ENCODE peak calls at places on chromosome 15, in nine cellular contexts. H is HL-60, Q is bronchial epithelial cell, R is islet precursor cell, X is non-pigmented ciliary epithelial cell, K is nephron progenitor cell, W is C1 segment of cervical spinal cord, J is cerebellar nuclear complex, T is chondrocyte. G is an unnamed sample.

GRCh38 chr15:69556344-69556743 is 103.7 kb downstream of the RPLP1 start:
- DNase-seq in H (no peak), Q (no peak), R (no peak), X (no peak), K (no peak), W (no peak), J (no peak), T (no peak), G (no peak)

GRCh38 chr15:59436774-59437472 is 1.1 kb upstream of the FAM81A start:
- DNase-seq in H (no peak), Q (no peak), R (no peak), X (no peak), K (peak; percentile 24), W (no peak), J (no peak), T (no peak), G (no peak)

GRCh38 chr15:101675796-101676582 is 23.8 kb upstream of the TM2D3 start:
- DNase-seq in H (no peak), Q (peak; percentile 81), R (peak; percentile 64), X (no peak), K (no peak), W (no peak), J (peak; percentile 52), T (no peak), G (no peak)

GRCh38 chr15:55942332-55942731 is 51.1 kb downstream of the NEDD4 start:
- DNase-seq in H (peak; percentile 90), Q (no peak), R (no peak), X (no peak), K (no peak), W (no peak), J (no peak), T (no peak), G (no peak)

GRCh38 chr15:40337597-40337996 is 3.1 kb downstream of the CCDC9B start:
- DNase-seq in H (no peak), Q (no peak), R (no peak), X (no peak), K (no peak), W (no peak), J (no peak), T (peak; percentile 95), G (no peak)

GRCh38 chr15:75676688-75677475 is 29.2 kb downstream of the SNX33 start:
- DNase-seq in H (no peak), Q (no peak), R (no peak), X (no peak), K (no peak), W (no peak), J (no peak), T (no peak), G (no peak)

GRCh38 chr15:63587527-63587926 is 9.7 kb upstream of the FBXL22 start:
- DNase-seq in H (no peak), Q (peak; percentile 65), R (no peak), X (no peak), K (no peak), W (no peak), J (no peak), T (no peak), G (no peak)

GRCh38 chr15:75455982-75456531 is 4.6 kb upstream of the SIN3A start:
- DNase-seq in H (peak; percentile 69), Q (peak; percentile 83), R (peak; percentile 85), X (no peak), K (no peak), W (peak; percentile 55), J (peak; percentile 22), T (no peak), G (peak; percentile 50)

GRCh38 chr15:96035091-96035490 is 295.4 kb upstream of the NR2F2 start:
- DNase-seq in H (no peak), Q (no peak), R (no peak), X (no peak), K (no peak), W (no peak), J (no peak), T (no peak), G (no peak)

GRCh38 chr15:70252056-70252935 is 154.6 kb upstream of the TLE3 start:
- DNase-seq in H (no peak), Q (peak; percentile 54), R (no peak), X (no peak), K (no peak), W (no peak), J (no peak), T (peak; percentile 75), G (no peak)

GRCh38 chr15:90807074-90807646 is 61.2 kb upstream of the FURIN start:
- DNase-seq in H (no peak), Q (peak; percentile 40), R (no peak), X (no peak), K (no peak), W (no peak), J (no peak), T (no peak), G (no peak)

GRCh38 chr15:51299187-51300015 is 39.0 kb downstream of the CYP19A1 start:
- DNase-seq in H (no peak), Q (no peak), R (no peak), X (no peak), K (no peak), W (no peak), J (no peak), T (no peak), G (no peak)

GRCh38 chr15:73265536-73266153 is 103.1 kb downstream of the HCN4 start:
- DNase-seq in H (peak; percentile 57), Q (peak; percentile 59), R (peak; percentile 84), X (no peak), K (peak; percentile 55), W (no peak), J (no peak), T (no peak), G (no peak)

GRCh38 chr15:71739355-71739754 is 71.0 kb upstream of the NR2E3 start:
- DNase-seq in H (no peak), Q (no peak), R (no peak), X (no peak), K (no peak), W (no peak), J (no peak), T (no peak), G (no peak)

GRCh38 chr15:43989938-43990337 is 163.1 kb downstream of the WDR76 start:
- DNase-seq in H (no peak), Q (no peak), R (no peak), X (no peak), K (no peak), W (no peak), J (no peak), T (no peak), G (no peak)

GRCh38 chr15:88221836-88222235 is 34.7 kb downstream of the NTRK3 start:
- DNase-seq in H (no peak), Q (no peak), R (no peak), X (no peak), K (no peak), W (no peak), J (no peak), T (no peak), G (no peak)

GRCh38 chr15:45802140-45802539 is 167.3 kb downstream of the SQOR start:
- DNase-seq in H (no peak), Q (no peak), R (no peak), X (no peak), K (no peak), W (no peak), J (no peak), T (no peak), G (no peak)

GRCh38 chr15:66912001-66912400 is 153.4 kb upstream of the SMAD3 start:
- DNase-seq in H (peak; percentile 88), Q (no peak), R (peak; percentile 27), X (no peak), K (no peak), W (peak; percentile 10), J (no peak), T (no peak), G (no peak)

GRCh38 chr15:79769081-79769481 is 127.7 kb downstream of the MTHFS start:
- DNase-seq in H (peak; percentile 24), Q (peak; percentile 2), R (no peak), X (no peak), K (no peak), W (no peak), J (no peak), T (no peak), G (no peak)

GRCh38 chr15:90001683-90002427 is 731 bp downstream of the ZNF710 start:
- DNase-seq in H (peak; percentile 58), Q (no peak), R (peak; percentile 70), X (no peak), K (peak; percentile 68), W (peak; percentile 54), J (no peak), T (no peak), G (no peak)

GRCh38 chr15:57133127-57133968 is 214.9 kb downstream of the TCF12 start:
- DNase-seq in H (no peak), Q (no peak), R (no peak), X (peak; percentile 22), K (peak; percentile 60), W (no peak), J (peak; percentile 98), T (no peak), G (no peak)

GRCh38 chr15:51776952-51777574 is 25.7 kb downstream of the TMOD2 start:
- DNase-seq in H (peak; percentile 80), Q (peak; percentile 94), R (peak; percentile 82), X (no peak), K (peak; percentile 63), W (peak; percentile 32), J (peak; percentile 51), T (no peak), G (peak; percentile 76)

GRCh38 chr15:55858661-55859060 is 115.7 kb upstream of the PRTG start:
- DNase-seq in H (no peak), Q (no peak), R (no peak), X (no peak), K (no peak), W (no peak), J (no peak), T (no peak), G (no peak)

GRCh38 chr15:84099181-84099580 is 136.4 kb upstream of the GOLGA6L4 start:
- DNase-seq in H (peak; percentile 84), Q (peak; percentile 47), R (no peak), X (no peak), K (no peak), W (no peak), J (no peak), T (no peak), G (no peak)

GRCh38 chr15:36481156-36481555 is 98.3 kb upstream of the CDIN1 start:
- DNase-seq in H (no peak), Q (no peak), R (no peak), X (no peak), K (no peak), W (no peak), J (no peak), T (no peak), G (no peak)

GRCh38 chr15:98647026-98647773 is 1.1 kb upstream of the IGF1R start:
- DNase-seq in H (peak; percentile 67), Q (peak; percentile 67), R (peak; percentile 90), X (no peak), K (peak; percentile 88), W (peak; percentile 78), J (no peak), T (no peak), G (no peak)

GRCh38 chr15:91522609-91523332 is 330.7 kb upstream of the SLCO3A1 start:
- DNase-seq in H (no peak), Q (peak; percentile 18), R (no peak), X (peak; percentile 41), K (no peak), W (no peak), J (no peak), T (no peak), G (no peak)

GRCh38 chr15:95733931-95734330 is 596.6 kb upstream of the NR2F2 start:
- DNase-seq in H (no peak), Q (no peak), R (no peak), X (no peak), K (no peak), W (no peak), J (no peak), T (no peak), G (no peak)

GRCh38 chr15:42846647-42847046 is 73.9 kb downstream of the TTBK2 start:
- DNase-seq in H (no peak), Q (no peak), R (no peak), X (no peak), K (no peak), W (no peak), J (no peak), T (no peak), G (no peak)

GRCh38 chr15:78638658-78639314 is 2.2 kb downstream of the CHRNB4 start:
- DNase-seq in H (peak; percentile 41), Q (peak; percentile 29), R (peak; percentile 83), X (no peak), K (peak; percentile 89), W (peak; percentile 1), J (no peak), T (no peak), G (no peak)

GRCh38 chr15:20294651-20295237 is 246.9 kb downstream of the GOLGA6L6 start:
- DNase-seq in H (no peak), Q (no peak), R (peak; percentile 66), X (no peak), K (no peak), W (no peak), J (no peak), T (peak; percentile 100), G (no peak)

G was measured in amniotic stem cell.